ENCODE peak calls at places on chromosomes 3 and 15, in five cellular contexts. R is body of pancreas, T is uterus, M is A549, P is ovary. O is an unnamed sample.

GRCh38 chr3:62553811-62554210 is 180.5 kb upstream of the FEZF2 start:
- DNase-seq in R (no peak), T (no peak), M (no peak), P (no peak), O (no peak)

GRCh38 chr3:106628407-106628806 is 748.8 kb upstream of the CCDC54 start:
- DNase-seq in R (no peak), T (no peak), M (no peak), P (no peak), O (no peak)

GRCh38 chr3:123122525-123123315 is 55.9 kb downstream of the PDIA5 start:
- DNase-seq in R (no peak), T (no peak), M (no peak), P (no peak), O (peak; percentile 42)

GRCh38 chr3:147189016-147189415 is 217.3 kb downstream of the ZIC4 start:
- DNase-seq in R (no peak), T (no peak), M (no peak), P (no peak), O (no peak)

GRCh38 chr3:101155828-101156227 is 162.6 kb upstream of the ABI3BP start:
- DNase-seq in R (no peak), T (no peak), M (no peak), P (no peak), O (no peak)

GRCh38 chr15:90823455-90823974 is 44.9 kb upstream of the FURIN start:
- DNase-seq in R (no peak), T (no peak), M (no peak), P (no peak), O (no peak)

GRCh38 chr3:8560608-8561007 is 59.0 kb downstream of the LMCD1 start:
- DNase-seq in R (no peak), T (no peak), M (no peak), P (no peak), O (no peak)

GRCh38 chr15:90104551-90104950 is 2.3 kb upstream of the IDH2 start:
- DNase-seq in R (peak; percentile 92), T (no peak), M (no peak), P (no peak), O (no peak)

GRCh38 chr15:51185213-51185619 is 90.5 kb upstream of the TNFAIP8L3 start:
- DNase-seq in R (no peak), T (no peak), M (no peak), P (no peak), O (no peak)

GRCh38 chr3:100850156-100850555 is 140.9 kb downstream of the TFG start:
- DNase-seq in R (no peak), T (no peak), M (no peak), P (no peak), O (no peak)

GRCh38 chr3:96631050-96631449 is 183.3 kb upstream of the EPHA6 start:
- DNase-seq in R (no peak), T (no peak), M (no peak), P (no peak), O (no peak)

GRCh38 chr3:194619741-194620140 is 13.5 kb downstream of the TMEM44 start:
- DNase-seq in R (no peak), T (no peak), M (no peak), P (no peak), O (no peak)

GRCh38 chr3:69967156-69967555 is 32.4 kb upstream of the SAMMSON start:
- DNase-seq in R (no peak), T (no peak), M (no peak), P (no peak), O (no peak)

GRCh38 chr3:179969525-179969924 is 67.2 kb downstream of the PEX5L start:
- DNase-seq in R (no peak), T (no peak), M (peak; percentile 59), P (no peak), O (no peak)

GRCh38 chr15:60932051-60932915 is 296.8 kb downstream of the RORA start:
- DNase-seq in R (no peak), T (no peak), M (peak; percentile 58), P (no peak), O (peak; percentile 95)

GRCh38 chr3:104614564-104614963 is 752.1 kb upstream of the ALCAM start:
- DNase-seq in R (no peak), T (no peak), M (no peak), P (no peak), O (no peak)

GRCh38 chr3:171986208-171986607 is 53.2 kb upstream of the FNDC3B start:
- DNase-seq in R (no peak), T (no peak), M (no peak), P (no peak), O (no peak)

GRCh38 chr15:78077053-78077859 is at the start of gene TBC1D2B:
- DNase-seq in R (peak; percentile 64), T (peak; percentile 58), M (peak; percentile 58), P (peak; percentile 72), O (peak; percentile 76)

GRCh38 chr3:69107841-69108240 is 14.6 kb downstream of the LMOD3 start:
- DNase-seq in R (no peak), T (no peak), M (no peak), P (no peak), O (no peak)

DNA sequence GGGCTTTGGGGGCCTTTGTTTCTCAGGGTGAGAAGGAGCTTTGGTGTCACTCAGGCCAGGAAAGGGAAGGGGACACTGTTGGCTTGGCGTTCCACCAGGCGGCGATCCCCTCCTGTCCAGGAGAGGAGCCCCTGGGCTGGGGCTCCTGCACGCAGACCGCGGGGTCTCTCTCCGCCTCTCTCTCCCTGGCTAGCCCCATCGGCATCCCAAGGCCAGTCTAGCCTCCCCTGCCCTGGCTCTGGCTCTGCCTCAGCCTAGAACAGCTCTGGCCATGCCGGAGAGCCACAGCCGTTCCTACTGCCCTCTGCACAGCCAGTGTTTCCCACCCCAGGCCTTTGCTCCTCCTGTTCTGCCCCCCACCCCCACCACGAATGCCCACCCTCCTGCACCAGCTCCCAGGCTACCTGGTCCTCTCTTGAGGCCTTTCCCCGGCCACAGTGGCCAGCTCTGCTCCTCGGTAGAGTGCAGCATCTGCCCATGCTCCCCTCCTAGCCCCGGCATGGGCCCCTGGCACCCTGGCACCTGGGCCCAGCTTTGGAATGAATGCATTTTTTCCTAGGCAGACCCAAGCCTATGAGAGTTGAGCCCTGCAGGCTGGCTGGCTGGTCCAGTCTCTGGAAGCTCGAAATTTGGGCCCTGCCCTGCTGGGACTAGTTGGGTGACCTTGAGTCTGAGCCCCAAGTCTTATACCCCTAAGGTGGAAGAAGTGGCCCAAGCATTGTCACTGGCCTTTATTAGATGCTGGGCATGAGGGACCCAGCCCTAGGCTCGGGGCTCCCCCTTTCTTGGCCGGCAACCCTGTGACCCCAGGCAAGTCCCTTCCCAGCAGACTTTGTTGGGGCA is 2.4 kb downstream of the PLXNA1 start:
- DNase-seq in R (no peak), T (no peak), M (no peak), P (no peak), O (no peak)
- H3K4me3 ChIP-seq in R (no peak overlapping the region), T (no peak overlapping the region), M (no peak overlapping the region), P (no peak overlapping the region), O (no peak overlapping the region)

DNA sequence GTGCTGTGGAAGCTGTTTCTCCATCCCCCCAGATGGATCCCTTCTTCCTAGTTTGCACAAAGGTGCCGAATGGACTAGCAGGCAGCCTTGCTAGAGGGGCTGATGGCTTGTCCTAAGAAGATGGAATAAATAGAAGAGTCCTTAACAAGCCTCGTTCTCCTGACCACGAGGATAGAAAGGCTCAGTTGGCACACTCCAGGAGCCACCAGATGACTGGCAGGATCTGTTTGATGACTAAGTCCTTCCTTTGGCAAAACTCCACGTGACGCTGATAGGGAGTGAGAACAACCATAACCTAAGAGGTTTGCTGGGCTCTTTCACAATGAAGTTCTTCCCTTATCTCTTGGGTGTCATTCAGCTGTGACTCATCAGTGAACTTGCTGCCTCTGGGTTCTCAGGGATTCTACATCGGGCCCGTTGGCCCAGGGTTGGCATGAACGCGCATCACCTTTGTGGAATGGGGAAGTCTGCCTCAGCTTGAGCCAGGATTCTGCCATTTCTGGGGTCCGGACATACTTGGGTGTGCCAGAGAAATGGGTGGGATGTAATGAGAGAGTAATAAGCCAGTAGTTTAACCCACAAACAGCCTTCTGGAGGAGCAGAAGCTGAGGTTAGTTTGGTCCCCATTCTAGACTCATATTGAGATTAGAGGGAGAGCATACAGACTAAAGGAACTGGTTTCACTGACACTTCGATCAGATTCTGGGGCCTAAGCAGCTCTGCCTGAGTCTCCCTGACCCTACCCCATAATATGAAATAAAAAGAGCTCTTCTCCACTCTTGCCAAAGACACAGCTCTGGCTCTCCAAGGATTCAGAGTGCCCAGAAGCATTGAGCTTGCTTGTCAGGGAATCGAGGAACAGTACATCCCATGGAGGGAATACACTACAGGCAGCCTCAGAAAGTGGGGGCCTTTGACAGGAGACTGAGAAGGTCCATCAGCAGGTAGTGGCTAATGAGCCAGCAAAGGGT is 2.0 kb upstream of the MELTF start:
- DNase-seq in R (peak; percentile 39), T (peak; percentile 97), M (peak; percentile 98), P (peak; percentile 91), O (peak; percentile 98)
- TF ChIP-seq POLR2A in R (no peak), T (no peak), M (no peak), P (no peak), O (no peak)

DNA sequence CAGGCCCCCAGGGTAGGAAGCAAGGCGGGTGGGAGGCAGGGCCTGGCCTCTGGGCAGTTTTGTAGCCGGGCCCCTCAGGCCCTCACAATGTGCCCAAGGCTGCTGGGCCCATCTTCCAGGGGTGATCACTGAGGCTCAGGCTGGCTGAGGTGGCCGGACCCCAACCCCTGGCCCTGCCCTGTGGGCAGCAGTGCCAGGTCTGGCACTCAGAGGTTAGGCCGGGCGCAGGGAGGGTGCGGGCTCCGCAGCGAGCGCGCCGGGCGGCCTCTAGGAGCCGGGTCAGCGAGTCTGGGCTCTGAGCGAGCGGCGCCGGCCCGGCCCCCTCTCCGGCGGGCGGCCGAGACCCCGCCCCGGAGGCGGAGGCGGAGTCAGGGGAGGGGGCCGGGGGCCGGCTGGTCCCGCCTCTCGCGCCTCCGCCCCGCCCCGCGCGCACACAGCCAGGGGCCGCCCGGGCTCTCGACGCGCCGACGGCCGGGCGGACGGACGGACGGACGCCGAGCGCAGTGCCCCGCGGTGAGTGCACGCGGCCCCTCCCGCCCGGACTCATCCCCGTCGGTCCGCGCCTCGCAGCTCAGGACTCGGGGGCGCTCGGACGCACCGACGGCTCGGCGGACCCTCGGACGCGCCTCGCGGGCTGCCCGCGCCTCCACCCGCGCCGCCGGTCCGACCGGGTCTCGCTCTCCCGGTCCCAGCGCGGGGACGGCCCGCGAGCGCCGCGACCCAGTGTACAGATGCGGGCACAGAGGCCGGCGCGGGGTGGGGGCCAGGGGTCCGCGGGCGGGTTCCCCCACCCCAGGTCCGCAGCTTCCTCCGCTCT is at the start of gene FBLN2:
- DNase-seq in R (peak; percentile 17), T (no peak), M (no peak), P (no peak), O (peak; percentile 12)
- H3K4me3 ChIP-seq in R (no peak within 1 kb of the TSS), T (peak within 1 kb of the TSS; percentile 36), M (peak within 1 kb of the TSS; percentile 26), P (peak within 1 kb of the TSS; percentile 28), O (no peak within 1 kb of the TSS)

GRCh38 chr3:32684800-32685603 is at the start of gene CNOT10:
- DNase-seq in R (peak; percentile 92), T (peak; percentile 88), M (peak; percentile 94), P (peak; percentile 90), O (peak; percentile 97)
- TF ChIP-seq POLR2A in R (no peak), T (peak; percentile 52), M (peak; percentile 83), P (peak; percentile 46), O (no peak)

DNA sequence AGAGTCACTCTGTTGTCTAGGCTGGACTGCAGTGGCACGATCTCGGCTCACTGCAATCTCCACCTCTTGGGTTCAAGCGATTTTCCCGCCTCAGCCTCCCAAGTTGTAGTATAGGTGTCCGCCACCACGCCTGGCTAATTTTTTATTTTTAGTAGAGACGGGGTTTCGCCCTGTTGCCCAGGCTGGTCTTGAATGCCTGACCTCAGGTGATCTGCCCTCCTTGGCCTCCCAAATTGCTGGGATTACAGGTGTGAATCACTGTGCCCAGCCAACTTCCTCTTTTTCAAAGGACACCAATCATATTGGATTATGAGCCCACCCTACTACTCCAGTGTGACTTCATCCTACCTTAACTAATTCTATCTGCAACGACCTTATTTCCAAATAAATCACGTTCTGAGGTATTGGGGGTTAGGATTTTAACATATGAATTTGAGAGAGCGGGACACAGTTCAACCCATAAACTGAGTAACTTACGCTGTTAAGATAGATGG is 3.2 kb downstream of the ISG20 start:
- DNase-seq in R (no peak), T (no peak), M (no peak), P (no peak), O (no peak)
- H3K4me3 ChIP-seq in R (no peak overlapping the region), T (no peak overlapping the region), M (no peak overlapping the region), P (no peak overlapping the region), O (no peak overlapping the region)

O was measured in adrenal gland.